ENCODE peak calls at places on chromosomes 12 and 14, in eight cellular contexts. J, Z, V, U, I, M, C and F are unnamed samples.
A peak's percentile ranks its signal among the peaks of the same experiment; 100 is the strongest.

GRCh38 chr12:64203036-64203435 is 19.1 kb downstream of the KICS2 start:
- DNase-seq in J (no peak), Z (no peak), V (no peak), U (no peak), I (no peak), M (no peak), C (no peak), F (no peak)

GRCh38 chr14:61552196-61552595 is 143.1 kb upstream of the HIF1A start:
- DNase-seq in J (no peak), Z (no peak), V (no peak), U (no peak), I (no peak), M (no peak), C (no peak), F (no peak)

GRCh38 chr12:43969882-43970281 is 134.0 kb downstream of the TMEM117 start:
- DNase-seq in J (no peak), Z (no peak), V (no peak), U (peak; percentile 7), I (no peak), M (peak; percentile 8), C (peak; percentile 28), F (no peak)

GRCh38 chr12:89731064-89731463 is 22.4 kb upstream of the ATP2B1 start:
- DNase-seq in J (no peak), Z (no peak), V (no peak), U (no peak), I (no peak), M (no peak), C (no peak), F (no peak)

GRCh38 chr12:93766802-93767523 is 89.8 kb downstream of the CRADD start:
- DNase-seq in J (no peak), Z (peak; percentile 40), V (peak; percentile 23), U (no peak), I (peak; percentile 69), M (peak; percentile 78), C (peak; percentile 49), F (no peak)

GRCh38 chr14:92877757-92878431 is 45.1 kb upstream of the CHGA start:
- DNase-seq in J (no peak), Z (no peak), V (no peak), U (no peak), I (peak; percentile 55), M (no peak), C (peak; percentile 58), F (no peak)

GRCh38 chr14:44384093-44384492 is 123.0 kb downstream of the FSCB start:
- DNase-seq in J (no peak), Z (no peak), V (no peak), U (no peak), I (no peak), M (no peak), C (no peak), F (no peak)

GRCh38 chr12:32535260-32535999 is 136.1 kb downstream of the FGD4 start:
- DNase-seq in J (peak; percentile 46), Z (peak; percentile 65), V (peak; percentile 83), U (no peak), I (peak; percentile 88), M (peak; percentile 64), C (peak; percentile 84), F (peak; percentile 36)

GRCh38 chr14:36820111-36820709 is 158.6 kb downstream of the PAX9 start:
- DNase-seq in J (no peak), Z (no peak), V (no peak), U (no peak), I (no peak), M (no peak), C (no peak), F (no peak)

GRCh38 chr14:34179723-34180122 is 228.8 kb upstream of the EGLN3 start:
- DNase-seq in J (no peak), Z (peak; percentile 37), V (no peak), U (no peak), I (no peak), M (no peak), C (no peak), F (no peak)

GRCh38 chr12:121223283-121223946 is 13.5 kb downstream of the P2RX4 start:
- DNase-seq in J (no peak), Z (peak; percentile 40), V (no peak), U (no peak), I (no peak), M (no peak), C (no peak), F (no peak)

DNA sequence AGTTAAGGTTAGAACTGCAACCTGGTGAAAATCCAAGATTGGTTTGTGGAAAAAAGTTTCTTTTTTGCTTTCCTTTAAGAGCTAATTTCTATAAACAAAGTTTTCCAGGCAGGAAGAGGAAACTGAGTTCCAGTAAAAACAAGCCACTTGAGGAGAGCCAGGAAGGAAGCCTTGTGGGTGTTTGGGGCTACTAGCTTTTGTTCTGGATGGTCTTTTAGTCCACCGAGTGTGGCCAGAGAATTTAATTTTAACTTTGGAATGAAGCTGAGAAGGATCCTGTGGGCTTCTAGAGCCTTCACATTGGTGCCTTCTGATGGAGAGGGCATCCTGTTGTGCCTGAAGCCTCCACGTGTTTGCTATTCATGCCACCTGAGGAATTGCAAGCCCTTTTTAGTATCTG is 327.9 kb downstream of the C12orf75 start:
- DNase-seq in J (no peak), Z (no peak), V (no peak), U (no peak), I (peak; percentile 33), M (no peak), C (no peak), F (no peak)
- TF ChIP-seq CTCF in J (no peak), Z (no peak), V (no peak), U (no peak), I (no peak), M (no peak), C (no peak), F (no peak)

DNA sequence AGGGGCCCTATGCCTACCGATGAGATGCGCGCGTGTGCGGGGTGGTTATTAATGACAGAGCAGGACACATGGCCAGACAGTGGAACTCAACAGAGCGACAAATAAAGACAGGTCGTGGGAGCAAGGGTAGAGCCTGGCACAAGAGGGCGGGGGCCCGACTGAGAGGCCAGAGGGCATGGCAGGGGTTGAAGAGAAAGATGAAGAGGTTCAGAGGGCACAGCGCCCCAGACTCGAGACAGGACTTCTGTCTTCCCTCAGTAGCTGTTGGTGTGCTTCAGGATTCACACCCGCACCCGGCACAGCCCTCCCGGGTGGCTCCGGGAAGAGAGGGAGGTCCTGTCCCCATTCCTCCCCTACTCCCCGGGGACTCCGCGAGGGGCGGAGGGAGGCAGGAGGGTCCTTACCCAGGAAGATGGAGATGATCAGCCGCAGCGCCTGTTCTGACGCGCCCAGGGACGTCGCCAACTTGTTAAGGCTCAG is 366 bp downstream of the LPCAT3 start:
- DNase-seq in J (no peak), Z (no peak), V (peak; percentile 15), U (no peak), I (no peak), M (no peak), C (peak; percentile 36), F (no peak)
- TF ChIP-seq CTCF in J (no peak), Z (no peak), V (peak; percentile 5), U (no peak), I (no peak), M (no peak), C (no peak), F (no peak)

DNA sequence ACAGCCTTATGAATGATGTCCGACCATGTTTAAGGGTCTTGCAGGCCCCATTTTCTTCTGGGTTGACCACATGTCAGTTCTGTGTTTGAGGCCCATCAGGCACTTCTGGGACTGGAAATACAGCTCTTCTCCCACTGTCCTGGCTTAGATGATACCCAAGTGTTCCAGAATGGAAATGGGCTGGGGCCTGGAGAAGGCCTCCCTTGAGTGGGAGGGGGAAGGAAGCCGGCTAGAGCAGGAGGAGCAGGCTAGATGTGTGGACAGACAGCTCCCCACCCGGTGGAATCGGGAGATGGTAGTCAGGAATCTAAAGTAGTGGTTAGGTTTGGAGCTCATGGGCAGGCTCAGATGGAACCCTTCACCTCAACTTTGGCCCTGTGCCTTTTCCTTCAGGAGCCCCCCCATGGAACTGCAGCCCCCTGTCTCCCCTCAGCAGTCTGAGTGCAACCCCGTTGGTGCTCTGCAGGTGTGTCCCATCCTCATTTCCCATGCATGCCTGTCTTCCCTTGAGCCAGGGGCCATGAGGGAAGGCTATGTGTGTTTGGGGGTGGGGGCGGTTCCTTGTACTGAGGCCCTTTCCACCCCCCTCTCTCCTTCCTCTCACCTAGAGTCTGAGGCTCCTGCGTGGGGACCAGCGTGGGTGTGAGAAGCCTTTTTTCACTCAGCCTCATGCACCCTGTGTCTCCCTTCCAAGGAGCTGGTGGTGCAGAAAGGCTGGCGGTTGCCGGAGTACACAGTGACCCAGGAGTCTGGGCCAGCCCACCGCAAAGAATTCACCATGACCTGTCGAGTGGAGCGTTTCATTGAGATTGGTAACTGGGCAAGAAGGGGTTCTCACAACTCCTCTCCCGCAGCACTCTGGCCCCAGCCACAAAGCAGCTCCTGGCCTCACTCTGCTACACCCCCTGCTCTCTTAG is 3.0 kb downstream of the NPFF start:
- DNase-seq in J (no peak), Z (no peak), V (no peak), U (no peak), I (no peak), M (no peak), C (no peak), F (no peak)
- TF ChIP-seq CTCF in J (no peak), Z (no peak), V (no peak), U (no peak), I (no peak), M (peak; percentile 14), C (no peak), F (no peak)

GRCh38 chr14:31560759-31561154 is 447 bp upstream of the NUBPL start:
- DNase-seq in J (no peak), Z (no peak), V (no peak), U (no peak), I (no peak), M (no peak), C (no peak), F (no peak)

GRCh38 chr14:31561155-31561846 is at the start of gene NUBPL:
- DNase-seq in J (peak; percentile 94), Z (peak; percentile 93), V (peak; percentile 83), U (peak; percentile 84), I (peak; percentile 97), M (peak; percentile 96), C (peak; percentile 95), F (peak; percentile 98)

GRCh38 chr14:31556191-31556590 is 5.0 kb upstream of the NUBPL start:
- DNase-seq in J (no peak), Z (no peak), V (no peak), U (no peak), I (no peak), M (no peak), C (no peak), F (no peak)

GRCh38 chr14:31564194-31564593 is 3.0 kb downstream of the NUBPL start:
- DNase-seq in J (no peak), Z (no peak), V (no peak), U (no peak), I (no peak), M (no peak), C (no peak), F (no peak)

DNA sequence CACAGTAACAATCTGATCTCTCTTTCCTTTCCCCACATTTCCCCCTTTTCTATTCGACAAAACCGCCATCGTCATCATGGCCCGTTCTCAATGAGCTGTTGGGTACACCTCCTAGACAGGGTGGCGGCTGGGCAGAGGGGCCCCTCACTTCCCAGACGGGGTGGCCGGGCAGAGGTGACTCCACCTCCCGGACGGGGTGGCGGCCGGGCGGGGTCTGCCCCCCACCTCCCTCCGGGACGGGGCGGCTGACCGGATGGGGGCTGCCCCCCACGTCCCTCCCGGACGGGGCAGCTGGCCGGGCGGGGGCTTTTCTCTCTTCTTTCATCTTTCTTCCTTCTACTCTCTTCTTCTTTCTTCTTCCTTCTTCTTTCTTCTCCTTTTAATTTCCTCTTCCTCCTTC is 1.3 kb upstream of the NUBPL start:
- DNase-seq in J (no peak), Z (no peak), V (no peak), U (no peak), I (no peak), M (no peak), C (no peak), F (no peak)
- TF ChIP-seq CTCF in J (no peak), Z (no peak), V (no peak), U (no peak), I (no peak), M (no peak), C (no peak), F (no peak)